ENCODE peak calls at places on chromosomes 12 and 14, in seven cellular contexts. E, N, D, R, F, Y and A are unnamed samples.

GRCh38 chr12:16691624-16692023 is 85.7 kb upstream of the LMO3 start:
- DNase-seq in D (no peak), Y (no peak), R (no peak), N (no peak), F (peak; percentile 21), E (no peak), A (no peak)

GRCh38 chr12:2693204-2693860 is 101.4 kb upstream of the FKBP4 start:
- DNase-seq in N (no peak), E (no peak), R (no peak), F (peak; percentile 42), D (no peak), Y (no peak), A (peak; percentile 68)

GRCh38 chr14:60758875-60759274 is 24.3 kb downstream of the MNAT1 start:
- DNase-seq in R (no peak), D (no peak), Y (no peak), F (no peak), E (no peak), N (no peak), A (no peak)

GRCh38 chr12:63898764-63899337 is 54.4 kb downstream of the SRGAP1 start:
- DNase-seq in N (no peak), E (no peak), R (no peak), F (no peak), Y (no peak), D (no peak), A (no peak)

GRCh38 chr14:96579358-96579757 is 77.2 kb downstream of the PAPOLA start:
- DNase-seq in F (no peak), R (no peak), D (no peak), Y (no peak), E (no peak), N (no peak), A (no peak)

GRCh38 chr14:59882957-59883356 is 12.4 kb upstream of the RTN1 start:
- DNase-seq in E (no peak), R (peak; percentile 3), D (no peak), Y (no peak), F (peak; percentile 27), N (no peak), A (peak; percentile 21)

GRCh38 chr12:12319501-12320322 is 30.3 kb downstream of the MANSC1 start:
- DNase-seq in E (no peak), D (no peak), F (no peak), R (peak; percentile 23), N (no peak), Y (no peak), A (peak; percentile 58)

GRCh38 chr12:49200882-49201594 is 12.2 kb upstream of the TUBA1A start:
- DNase-seq in R (peak; percentile 78), E (peak; percentile 47), D (no peak), N (no peak), F (no peak), Y (peak; percentile 88), A (no peak)

GRCh38 chr12:108297895-108298760 is 41.0 kb downstream of the CMKLR1 start:
- DNase-seq in N (no peak), R (no peak), D (no peak), Y (no peak), F (no peak), E (no peak), A (no peak)

GRCh38 chr14:95200404-95200803 is 43.1 kb upstream of the DICER1 start:
- DNase-seq in R (no peak), Y (no peak), E (no peak), N (no peak), D (no peak), F (no peak), A (no peak)

GRCh38 chr12:20798561-20798960 is 11.9 kb upstream of the SLCO1B3 start:
- DNase-seq in Y (peak; percentile 14), D (no peak), N (no peak), E (no peak), R (peak; percentile 26), F (peak; percentile 56), A (peak; percentile 10)

GRCh38 chr12:50120953-50121352 is 8.9 kb downstream of the COX14 start:
- DNase-seq in R (no peak), E (no peak), N (no peak), F (no peak), Y (no peak), D (no peak), A (no peak)

GRCh38 chr12:12197128-12197527 is 69.7 kb downstream of the LRP6 start:
- DNase-seq in N (no peak), Y (no peak), R (no peak), F (no peak), D (no peak), E (no peak), A (no peak)

GRCh38 chr12:26028953-26029740 is 70.7 kb downstream of the RASSF8 start:
- DNase-seq in Y (peak; percentile 68), E (no peak), F (peak; percentile 59), N (no peak), D (no peak), R (peak; percentile 72), A (peak; percentile 27)

GRCh38 chr14:55412686-55413085 is 1.1 kb upstream of the ATG14 start:
- DNase-seq in R (peak; percentile 63), N (no peak), F (no peak), Y (peak; percentile 92), E (no peak), D (no peak), A (no peak)

DNA sequence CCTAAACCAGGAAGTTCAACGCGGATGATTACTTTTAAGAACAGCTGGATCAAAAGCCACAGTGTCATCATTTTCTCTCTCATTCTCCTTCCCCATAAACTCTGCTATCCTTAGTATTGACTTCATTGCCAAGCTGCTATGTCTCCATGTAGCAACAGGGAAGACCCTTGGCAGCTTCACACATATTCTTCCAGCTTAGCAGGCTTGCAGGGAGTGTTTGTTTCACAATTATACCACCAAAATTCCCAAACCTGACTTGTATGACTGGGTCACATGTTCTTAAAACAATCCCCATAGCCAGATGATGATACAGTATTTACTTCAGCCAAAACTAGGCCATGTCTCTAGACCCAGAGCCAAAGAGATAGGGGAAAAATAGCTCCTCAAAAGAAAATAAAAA is 235.4 kb downstream of the PAWR start:
- DNase-seq in N (no peak), F (no peak), R (peak; percentile 5), E (no peak), Y (no peak), D (no peak), A (no peak)
- H3K4me3 ChIP-seq in N (no peak overlapping the region), F (no peak overlapping the region), R (no peak overlapping the region), E (no peak overlapping the region), Y (no peak overlapping the region), D (no peak overlapping the region), A (no peak overlapping the region)

GRCh38 chr12:132061197-132061596 is 82.9 kb downstream of the DDX51 start:
- DNase-seq in N (no peak), D (no peak), R (no peak), E (no peak), F (no peak), Y (no peak), A (no peak)

GRCh38 chr12:132062481-132062880 is 81.6 kb downstream of the DDX51 start:
- DNase-seq in F (no peak), E (no peak), R (no peak), D (no peak), N (no peak), Y (no peak), A (no peak)

GRCh38 chr12:132064641-132065040 is 79.5 kb downstream of the DDX51 start:
- DNase-seq in E (no peak), N (no peak), R (no peak), D (no peak), F (no peak), Y (no peak), A (no peak)

GRCh38 chr12:132063491-132063890 is 80.6 kb downstream of the DDX51 start:
- DNase-seq in R (no peak), Y (no peak), D (no peak), E (no peak), N (no peak), F (no peak), A (no peak)

DNA sequence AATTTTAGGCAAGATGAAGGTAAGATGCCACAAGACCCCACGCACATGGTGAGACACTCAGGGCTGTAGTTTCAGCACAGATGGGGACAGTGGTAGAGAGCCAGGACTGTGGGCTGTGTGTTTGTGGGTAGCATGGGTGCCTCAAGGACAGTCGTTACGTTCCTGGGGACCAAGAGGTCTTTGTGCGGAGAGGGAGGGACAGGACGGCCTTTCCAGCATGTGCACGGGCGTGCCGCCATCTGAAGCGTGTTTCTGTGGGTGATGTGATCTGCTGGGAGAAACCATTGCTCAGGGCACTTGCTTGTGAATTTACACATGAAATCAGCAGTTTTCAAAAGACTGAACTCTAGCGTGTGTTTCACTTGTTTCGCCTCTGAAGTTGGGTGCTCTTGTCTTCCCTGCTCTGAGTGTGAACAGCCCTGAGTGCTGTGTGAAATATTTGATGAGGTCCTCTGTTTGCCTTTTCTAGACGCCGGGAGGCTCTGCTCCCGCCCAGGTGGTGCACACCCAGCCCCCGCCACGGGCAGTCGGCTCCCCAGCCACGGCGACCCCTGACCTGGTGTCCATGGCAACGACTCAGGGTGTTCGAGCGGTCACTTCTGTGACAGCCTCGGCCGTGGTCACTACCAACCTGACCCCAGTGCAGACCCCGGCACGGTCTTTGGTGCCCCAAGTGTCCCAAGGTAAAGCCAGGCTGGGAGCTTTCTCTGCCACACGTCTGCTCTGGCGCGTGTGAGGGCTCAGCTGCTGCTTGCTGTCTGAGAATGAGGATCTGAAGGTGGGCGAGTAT is 82.3 kb downstream of the DDX51 start:
- DNase-seq in D (no peak), F (no peak), R (no peak), N (no peak), E (no peak), Y (no peak), A (no peak)
- H3K36me3 ChIP-seq in D (peaks cover 93% of the 10 kb centered on the region), F (no peaks in the 10 kb centered on the region), R (peaks cover 36% of the 10 kb centered on the region), N (peaks cover 62% of the 10 kb centered on the region), E (peaks cover 42% of the 10 kb centered on the region), Y (peaks cover 53% of the 10 kb centered on the region), A (peaks cover 28% of the 10 kb centered on the region)

GRCh38 chr12:114393569-114393968 is 12.4 kb downstream of the TBX5 start:
- DNase-seq in Y (no peak), F (no peak), R (no peak), N (no peak), D (no peak), E (no peak), A (peak; percentile 48)

GRCh38 chr12:114397978-114398881 is 7.7 kb downstream of the TBX5 start:
- DNase-seq in F (peak; percentile 40), Y (no peak), E (no peak), D (no peak), N (no peak), R (no peak), A (peak; percentile 57)

GRCh38 chr12:114396153-114396868 is 9.6 kb downstream of the TBX5 start:
- DNase-seq in E (no peak), D (no peak), Y (no peak), N (no peak), F (peak; percentile 84), R (peak; percentile 80), A (peak; percentile 79)

GRCh38 chr12:114396869-114397719 is 8.8 kb downstream of the TBX5 start:
- DNase-seq in D (no peak), N (no peak), F (peak; percentile 44), E (no peak), Y (no peak), R (peak; percentile 63), A (peak; percentile 41)

DNA sequence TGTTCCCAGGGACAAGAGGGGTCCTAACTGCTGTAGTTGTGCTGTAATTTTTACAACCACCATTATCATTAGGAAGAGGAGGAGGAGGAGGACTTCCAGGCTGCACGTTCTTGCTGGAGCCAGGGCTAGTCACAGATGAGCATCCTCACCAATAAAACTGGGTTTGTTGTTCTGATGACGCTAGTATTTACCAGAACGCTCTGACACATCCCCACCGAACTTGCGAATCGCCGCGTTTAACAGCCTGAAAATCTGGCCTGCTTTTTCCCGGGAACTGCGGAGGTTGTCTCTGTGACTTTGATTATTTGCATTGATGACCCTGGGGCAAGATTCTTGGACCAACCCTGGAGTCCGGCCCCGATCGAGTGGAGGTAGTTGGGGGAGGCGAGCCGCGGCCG is 10.2 kb downstream of the TBX5 start:
- DNase-seq in R (peak; percentile 96), E (no peak), Y (no peak), N (no peak), F (no peak), D (no peak), A (no peak)
- H3K27me3 ChIP-seq in R (no peaks in the 10 kb centered on the region), E (peaks cover 38% of the 10 kb centered on the region), Y (peaks cover 63% of the 10 kb centered on the region), N (peaks cover 76% of the 10 kb centered on the region), F (peaks cover 100% of the 10 kb centered on the region), D (peaks cover 90% of the 10 kb centered on the region), A (peaks cover 82% of the 10 kb centered on the region)

GRCh38 chr12:104460973-104461693 is 4.4 kb downstream of the CHST11 start:
- DNase-seq in E (no peak), F (no peak), N (no peak), Y (no peak), R (no peak), D (no peak), A (no peak)
- H3K4me3 ChIP-seq in E (no peak overlapping the region), F (no peak overlapping the region), N (no peak overlapping the region), Y (no peak overlapping the region), R (no peak overlapping the region), D (no peak overlapping the region), A (no peak overlapping the region)